ENCODE peak calls at places on chromosomes 2 and 18, in seven cellular contexts. G, F, E, C, D, L and M are unnamed samples.

GRCh38 chr18:79402977-79403722 is 7.4 kb downstream of the NFATC1 start:
- DNase-seq in D (no peak), L (no peak), F (no peak), G (no peak), C (peak; percentile 86), E (no peak), M (no peak)

GRCh38 chr2:214019973-214020345 is 390.9 kb upstream of the VWC2L start:
- DNase-seq in C (no peak), D (no peak), G (no peak), L (peak; percentile 52), E (no peak), F (no peak), M (no peak)

GRCh38 chr2:235552671-235553070 is 58.8 kb downstream of the AGAP1 start:
- DNase-seq in L (no peak), F (no peak), D (no peak), C (no peak), G (no peak), E (no peak), M (no peak)

GRCh38 chr2:149617476-149617875 is 29.9 kb upstream of the MMADHC start:
- DNase-seq in L (no peak), G (no peak), D (no peak), E (no peak), F (no peak), C (no peak), M (no peak)

GRCh38 chr2:88265352-88265960 is 95.3 kb downstream of the THNSL2 start:
- DNase-seq in E (no peak), C (no peak), G (peak; percentile 1), F (no peak), D (no peak), L (peak; percentile 47), M (peak; percentile 52)

GRCh38 chr18:36531636-36532035 is 234.1 kb downstream of the FHOD3 start:
- DNase-seq in E (no peak), G (no peak), L (no peak), D (no peak), C (no peak), F (no peak), M (no peak)

GRCh38 chr2:19802088-19802806 is 99.5 kb downstream of the TTC32 start:
- DNase-seq in L (peak; percentile 86), F (no peak), G (no peak), C (no peak), E (no peak), D (no peak), M (no peak)

GRCh38 chr2:119478188-119479065 is 45.9 kb downstream of the SCTR start:
- DNase-seq in F (peak; percentile 17), C (no peak), G (no peak), E (no peak), L (no peak), D (no peak), M (no peak)

GRCh38 chr2:85862426-85862825 is 26.4 kb downstream of the ST3GAL5 start:
- DNase-seq in C (no peak), F (no peak), L (no peak), E (no peak), D (no peak), G (no peak), M (no peak)

GRCh38 chr2:48983556-48983955 is 170.8 kb downstream of the FSHR start:
- DNase-seq in F (no peak), E (no peak), D (no peak), C (no peak), G (no peak), L (no peak), M (no peak)

GRCh38 chr18:62248313-62248712 is 61.3 kb downstream of the RELCH start:
- DNase-seq in F (no peak), D (no peak), C (no peak), G (no peak), E (no peak), L (no peak), M (no peak)

GRCh38 chr18:62242955-62243354 is 55.9 kb downstream of the RELCH start:
- DNase-seq in E (no peak), D (no peak), L (peak; percentile 30), C (no peak), G (no peak), F (no peak), M (no peak)

GRCh38 chr18:62245699-62246098 is 58.6 kb downstream of the RELCH start:
- DNase-seq in D (no peak), E (no peak), G (no peak), F (no peak), C (no peak), L (no peak), M (no peak)

GRCh38 chr18:62249478-62250097 is 62.5 kb downstream of the RELCH start:
- DNase-seq in D (peak; percentile 19), G (peak; percentile 73), C (peak; percentile 80), L (peak; percentile 83), E (no peak), F (peak; percentile 50), M (peak; percentile 45)

GRCh38 chr18:62245177-62245576 is 58.1 kb downstream of the RELCH start:
- DNase-seq in D (no peak), G (no peak), F (no peak), C (no peak), E (no peak), L (no peak), M (no peak)
- TF ChIP-seq CTCF in D (no peak), G (no peak), F (no peak), C (no peak), E (no peak), L (no peak), M (no peak)

DNA sequence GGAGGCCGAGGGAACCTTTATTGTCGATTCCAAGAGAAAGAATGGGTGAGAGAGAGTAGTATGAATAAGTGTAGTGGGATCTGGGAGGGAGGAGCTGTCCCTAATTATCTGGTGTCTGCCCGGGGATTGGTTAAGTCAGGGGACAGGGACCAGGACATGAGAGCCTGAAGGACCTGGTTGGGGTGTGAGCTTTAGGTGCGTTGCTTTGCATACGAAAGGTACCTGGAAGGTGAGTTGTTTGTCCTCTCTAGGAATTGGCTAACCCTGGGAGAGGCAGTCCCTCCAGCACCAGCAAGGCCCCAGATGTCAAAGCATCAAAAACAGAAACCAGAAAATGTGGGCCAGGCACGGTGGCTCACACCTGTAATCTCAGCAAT is 48.1 kb upstream of the RPL31 start:
- DNase-seq in G (no peak), C (no peak), E (no peak), L (no peak), D (no peak), F (peak; percentile 39), M (no peak)
- TF ChIP-seq CTCF in G (no peak), C (no peak), E (no peak), L (no peak), D (no peak), F (no peak), M (no peak)

DNA sequence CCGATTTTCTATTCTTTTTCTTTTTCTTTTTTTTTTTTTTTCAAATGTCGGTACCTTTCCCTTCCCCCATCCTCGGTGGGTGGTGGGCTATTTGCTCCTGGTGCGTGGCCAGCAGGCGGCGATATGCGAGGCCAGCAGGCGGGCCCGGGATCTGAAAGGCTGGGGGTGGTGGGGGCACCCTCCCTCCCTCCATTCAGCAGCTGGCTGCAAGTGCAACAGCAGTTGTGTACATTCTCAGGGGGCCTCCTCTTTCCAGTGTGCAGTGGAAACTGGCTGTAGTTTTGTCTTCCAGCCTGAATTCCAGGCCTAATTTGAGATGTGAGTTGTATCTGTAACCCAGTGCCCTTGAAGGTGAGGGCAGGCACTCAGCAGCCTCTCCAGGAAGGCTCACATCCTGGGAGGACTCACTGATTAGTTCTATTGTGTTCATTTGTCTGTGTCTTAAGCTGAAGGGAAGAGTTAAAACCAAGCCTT is 3.1 kb downstream of the MYCN start:
- DNase-seq in L (no peak), C (peak; percentile 51), D (no peak), F (peak; percentile 63), E (no peak), G (no peak), M (peak; percentile 27)
- TF ChIP-seq CTCF in L (no peak), C (no peak), D (no peak), F (peak; percentile 85), E (no peak), G (peak; percentile 32), M (no peak)

GRCh38 chr2:199261221-199261620 is 196.5 kb downstream of the SATB2 start:
- DNase-seq in E (peak; percentile 23), L (peak; percentile 96), F (no peak), C (no peak), G (no peak), D (peak; percentile 50), M (no peak)

GRCh38 chr2:199261936-199262335 is 195.8 kb downstream of the SATB2 start:
- DNase-seq in L (no peak), F (no peak), D (no peak), G (no peak), C (no peak), E (no peak), M (no peak)

GRCh38 chr2:199259671-199260070 is 198.1 kb downstream of the SATB2 start:
- DNase-seq in E (no peak), L (peak; percentile 68), D (no peak), G (no peak), F (no peak), C (no peak), M (no peak)

GRCh38 chr2:199258291-199258690 is 199.4 kb downstream of the SATB2 start:
- DNase-seq in D (no peak), F (no peak), E (no peak), C (no peak), L (peak; percentile 24), G (no peak), M (no peak)
- TF ChIP-seq CTCF in D (peak; percentile 36), F (peak; percentile 55), E (peak; percentile 56), C (no peak), L (peak; percentile 61), G (peak; percentile 24), M (no peak)